ENCODE peak calls at places on chromosomes 11 and 22, in nine cellular contexts. One of them, this sample, is unnamed.

GRCh38 chr11:36271794-36272409 is 17.3 kb downstream of the COMMD9 start:
- DNase-seq in heart right ventricle: no peak
- DNase-seq in K562: peak
- DNase-seq in right atrium auricular region: no peak
- DNase-seq in heart left ventricle: no peak
- DNase-seq in HCT116: no peak
- DNase-seq in IMR-90: no peak
- DNase-seq in hepatocyte: no peak
- DNase-seq in stomach: no peak
- DNase-seq in this sample: no peak

GRCh38 chr11:452203-452744 is 2.2 kb downstream of the PTDSS2 start:
- DNase-seq in right atrium auricular region: no peak
- DNase-seq in IMR-90: no peak
- DNase-seq in heart left ventricle: no peak
- DNase-seq in stomach: no peak
- DNase-seq in hepatocyte: no peak
- DNase-seq in heart right ventricle: no peak
- DNase-seq in HCT116: no peak
- DNase-seq in K562: no peak
- DNase-seq in this sample: no peak

GRCh38 chr22:23828800-23829680 is 9.8 kb downstream of the DERL3 start:
- DNase-seq in heart left ventricle: peak
- DNase-seq in IMR-90: no peak
- DNase-seq in stomach: no peak
- DNase-seq in heart right ventricle: no peak
- DNase-seq in hepatocyte: no peak
- DNase-seq in K562: no peak
- DNase-seq in HCT116: no peak
- DNase-seq in right atrium auricular region: peak
- DNase-seq in this sample: no peak

GRCh38 chr22:23862103-23862502 is 4.4 kb downstream of the SLC2A11 start:
- DNase-seq in hepatocyte: peak
- DNase-seq in IMR-90: peak
- DNase-seq in stomach: no peak
- DNase-seq in right atrium auricular region: no peak
- DNase-seq in heart right ventricle: no peak
- DNase-seq in heart left ventricle: no peak
- DNase-seq in HCT116: peak
- DNase-seq in K562: peak
- DNase-seq in this sample: peak

GRCh38 chr22:25827415-25827814 is 85.4 kb downstream of the MYO18B start:
- DNase-seq in right atrium auricular region: no peak
- DNase-seq in HCT116: no peak
- DNase-seq in IMR-90: no peak
- DNase-seq in K562: no peak
- DNase-seq in heart right ventricle: no peak
- DNase-seq in stomach: no peak
- DNase-seq in heart left ventricle: no peak
- DNase-seq in hepatocyte: no peak
- DNase-seq in this sample: no peak

GRCh38 chr11:132139181-132139580 is 768.8 kb downstream of the NTM start:
- DNase-seq in heart right ventricle: no peak
- DNase-seq in hepatocyte: no peak
- DNase-seq in right atrium auricular region: no peak
- DNase-seq in stomach: no peak
- DNase-seq in heart left ventricle: no peak
- DNase-seq in HCT116: no peak
- DNase-seq in K562: no peak
- DNase-seq in IMR-90: no peak
- DNase-seq in this sample: no peak

GRCh38 chr22:46937185-46937584 is 174.7 kb downstream of the TBC1D22A start:
- DNase-seq in HCT116: no peak
- DNase-seq in stomach: no peak
- DNase-seq in right atrium auricular region: peak
- DNase-seq in hepatocyte: no peak
- DNase-seq in heart left ventricle: no peak
- DNase-seq in IMR-90: no peak
- DNase-seq in K562: no peak
- DNase-seq in heart right ventricle: no peak
- DNase-seq in this sample: no peak

GRCh38 chr11:28877366-28877765 is 769.2 kb downstream of the METTL15 start:
- DNase-seq in K562: no peak
- DNase-seq in right atrium auricular region: no peak
- DNase-seq in hepatocyte: no peak
- DNase-seq in heart right ventricle: no peak
- DNase-seq in HCT116: no peak
- DNase-seq in IMR-90: no peak
- DNase-seq in stomach: no peak
- DNase-seq in heart left ventricle: no peak
- DNase-seq in this sample: no peak

DNA sequence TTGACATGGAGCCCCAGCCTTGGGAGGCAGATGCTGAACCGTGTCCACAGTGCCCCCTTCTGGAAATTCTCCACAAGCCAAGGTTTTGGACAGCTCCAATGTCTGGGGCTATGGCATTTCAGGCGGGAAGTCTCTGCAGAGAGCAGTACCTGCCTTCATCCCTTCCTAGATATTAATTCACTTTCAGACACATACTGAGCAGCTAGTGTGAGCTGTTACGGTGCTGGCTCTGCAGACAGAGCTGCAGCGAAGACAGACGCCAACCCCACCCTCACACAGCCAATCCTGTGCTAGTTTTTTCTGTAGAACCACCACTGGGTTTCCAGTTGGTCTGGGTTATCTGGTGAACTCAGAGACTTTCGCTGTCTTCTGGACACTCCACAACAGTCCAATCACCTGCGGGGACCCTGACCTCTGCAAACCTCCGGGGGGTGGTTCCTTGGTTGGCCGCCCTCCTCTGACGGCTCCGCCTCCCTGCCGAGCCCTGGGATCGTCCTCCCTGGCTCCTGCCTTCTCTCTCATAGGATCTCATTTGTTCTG is 9.1 kb downstream of the LMF2 start:
- DNase-seq in K562: peak
- DNase-seq in right atrium auricular region: peak
- DNase-seq in hepatocyte: peak
- DNase-seq in HCT116: peak
- DNase-seq in IMR-90: peak
- DNase-seq in heart left ventricle: no peak
- DNase-seq in heart right ventricle: no peak
- DNase-seq in stomach: peak
- DNase-seq in this sample: peak
- TF ChIP-seq CTCF in K562: peak
- TF ChIP-seq CTCF in right atrium auricular region: peak
- TF ChIP-seq CTCF in hepatocyte: peak
- TF ChIP-seq CTCF in HCT116: peak
- TF ChIP-seq CTCF in IMR-90: peak
- TF ChIP-seq CTCF in heart left ventricle: peak
- TF ChIP-seq CTCF in heart right ventricle: peak
- TF ChIP-seq CTCF in stomach: no peak
- TF ChIP-seq CTCF in this sample: peak

GRCh38 chr11:65315204-65315865 is 669 bp downstream of the CDC42EP2 start:
- DNase-seq in stomach: peak
- DNase-seq in K562: peak
- DNase-seq in hepatocyte: peak
- DNase-seq in right atrium auricular region: peak
- DNase-seq in heart right ventricle: peak
- DNase-seq in heart left ventricle: peak
- DNase-seq in HCT116: peak
- DNase-seq in IMR-90: peak
- DNase-seq in this sample: peak

GRCh38 chr11:65316979-65317786 is 2.5 kb downstream of the CDC42EP2 start:
- DNase-seq in HCT116: peak
- DNase-seq in stomach: peak
- DNase-seq in right atrium auricular region: peak
- DNase-seq in heart left ventricle: peak
- DNase-seq in IMR-90: peak
- DNase-seq in hepatocyte: peak
- DNase-seq in K562: no peak
- DNase-seq in heart right ventricle: peak
- DNase-seq in this sample: no peak

GRCh38 chr11:65315866-65316233 is 1.2 kb downstream of the CDC42EP2 start:
- DNase-seq in heart left ventricle: no peak
- DNase-seq in stomach: no peak
- DNase-seq in IMR-90: no peak
- DNase-seq in HCT116: no peak
- DNase-seq in hepatocyte: no peak
- DNase-seq in heart right ventricle: no peak
- DNase-seq in K562: no peak
- DNase-seq in right atrium auricular region: no peak
- DNase-seq in this sample: no peak

GRCh38 chr11:65314501-65315203 is at the start of gene CDC42EP2:
- DNase-seq in hepatocyte: peak
- DNase-seq in heart left ventricle: peak
- DNase-seq in heart right ventricle: peak
- DNase-seq in K562: peak
- DNase-seq in right atrium auricular region: peak
- DNase-seq in IMR-90: peak
- DNase-seq in HCT116: peak
- DNase-seq in stomach: peak
- DNase-seq in this sample: peak

GRCh38 chr11:65316311-65316978 is 1.8 kb downstream of the CDC42EP2 start:
- DNase-seq in K562: no peak
- DNase-seq in hepatocyte: peak
- DNase-seq in heart left ventricle: peak
- DNase-seq in stomach: no peak
- DNase-seq in right atrium auricular region: peak
- DNase-seq in heart right ventricle: peak
- DNase-seq in IMR-90: peak
- DNase-seq in HCT116: no peak
- DNase-seq in this sample: no peak
- H3K27ac ChIP-seq in K562: no peak
- H3K27ac ChIP-seq in hepatocyte: peak
- H3K27ac ChIP-seq in heart left ventricle: peak
- H3K27ac ChIP-seq in stomach: peak
- H3K27ac ChIP-seq in right atrium auricular region: peak
- H3K27ac ChIP-seq in heart right ventricle: peak
- H3K27ac ChIP-seq in IMR-90: peak
- H3K27ac ChIP-seq in HCT116: peak
- H3K27ac ChIP-seq in this sample: no peak

GRCh38 chr22:50550395-50550794 is 4.7 kb downstream of the KLHDC7B start:
- DNase-seq in heart right ventricle: no peak
- DNase-seq in heart left ventricle: no peak
- DNase-seq in HCT116: no peak
- DNase-seq in right atrium auricular region: no peak
- DNase-seq in hepatocyte: no peak
- DNase-seq in IMR-90: no peak
- DNase-seq in stomach: no peak
- DNase-seq in K562: no peak
- DNase-seq in this sample: no peak

GRCh38 chr22:50548913-50549790 is 3.5 kb downstream of the KLHDC7B start:
- DNase-seq in K562: no peak
- DNase-seq in hepatocyte: no peak
- DNase-seq in HCT116: no peak
- DNase-seq in IMR-90: no peak
- DNase-seq in heart left ventricle: no peak
- DNase-seq in stomach: no peak
- DNase-seq in heart right ventricle: no peak
- DNase-seq in right atrium auricular region: no peak
- DNase-seq in this sample: no peak

GRCh38 chr22:50546326-50547230 is 879 bp downstream of the KLHDC7B start:
- DNase-seq in stomach: no peak
- DNase-seq in IMR-90: no peak
- DNase-seq in HCT116: no peak
- DNase-seq in heart right ventricle: no peak
- DNase-seq in K562: peak
- DNase-seq in hepatocyte: no peak
- DNase-seq in heart left ventricle: no peak
- DNase-seq in right atrium auricular region: no peak
- DNase-seq in this sample: no peak

GRCh38 chr22:50547231-50547851 is 1.6 kb downstream of the KLHDC7B start:
- DNase-seq in heart right ventricle: no peak
- DNase-seq in hepatocyte: no peak
- DNase-seq in K562: peak
- DNase-seq in right atrium auricular region: no peak
- DNase-seq in IMR-90: no peak
- DNase-seq in heart left ventricle: no peak
- DNase-seq in HCT116: no peak
- DNase-seq in stomach: no peak
- DNase-seq in this sample: no peak

DNA sequence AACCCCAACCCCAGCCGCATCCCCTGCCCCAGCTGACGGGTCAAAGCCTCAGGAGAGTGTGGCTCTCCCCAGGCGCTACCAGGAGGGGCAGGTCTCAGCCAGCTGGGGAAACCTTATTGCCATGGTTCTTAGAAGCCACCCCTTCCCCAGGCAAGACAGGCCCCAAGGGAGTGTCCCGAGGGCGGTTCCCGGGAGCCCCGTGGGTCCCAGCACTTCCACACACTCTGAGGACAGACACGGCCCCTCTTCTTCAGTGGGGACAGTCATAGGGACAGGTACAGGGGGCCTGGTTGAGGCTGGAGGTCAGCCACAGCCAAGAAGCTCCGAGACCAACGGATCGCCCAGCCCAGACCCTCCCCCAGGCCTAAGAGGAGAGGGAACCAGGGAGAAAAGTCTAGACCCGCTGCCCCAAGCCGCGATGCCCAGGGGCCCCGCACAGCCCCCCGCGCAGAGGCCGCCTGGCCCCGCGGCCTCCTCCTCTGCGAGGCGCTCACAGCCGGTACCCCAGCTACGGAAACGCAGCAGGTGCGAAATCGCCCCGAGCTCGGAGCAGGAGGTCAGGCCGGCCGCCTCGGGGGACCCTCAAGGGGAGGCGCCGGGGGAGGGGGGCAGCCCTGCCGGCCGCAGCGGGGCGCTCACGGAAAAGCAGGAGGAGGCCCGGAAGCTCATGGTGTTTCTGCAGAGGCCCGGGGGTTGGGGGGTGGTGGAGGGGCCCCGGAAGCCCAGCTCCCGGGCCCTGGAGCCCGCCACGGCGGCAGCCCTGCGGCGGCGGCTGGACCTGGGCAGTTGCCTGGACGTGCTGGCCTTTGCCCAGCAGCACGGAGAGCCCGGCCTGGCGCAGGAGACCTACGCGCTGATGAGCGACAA is 2.6 kb downstream of the KLHDC7B start:
- DNase-seq in K562: no peak
- DNase-seq in heart left ventricle: no peak
- DNase-seq in IMR-90: no peak
- DNase-seq in HCT116: no peak
- DNase-seq in hepatocyte: no peak
- DNase-seq in heart right ventricle: peak
- DNase-seq in right atrium auricular region: no peak
- DNase-seq in stomach: no peak
- DNase-seq in this sample: peak
- TF ChIP-seq CTCF in K562: no peak
- TF ChIP-seq CTCF in heart left ventricle: no peak
- TF ChIP-seq CTCF in IMR-90: no peak
- TF ChIP-seq CTCF in HCT116: no peak
- TF ChIP-seq CTCF in hepatocyte: no peak
- TF ChIP-seq CTCF in heart right ventricle: no peak
- TF ChIP-seq CTCF in right atrium auricular region: no peak
- TF ChIP-seq CTCF in stomach: no peak
- TF ChIP-seq CTCF in this sample: no peak

DNA sequence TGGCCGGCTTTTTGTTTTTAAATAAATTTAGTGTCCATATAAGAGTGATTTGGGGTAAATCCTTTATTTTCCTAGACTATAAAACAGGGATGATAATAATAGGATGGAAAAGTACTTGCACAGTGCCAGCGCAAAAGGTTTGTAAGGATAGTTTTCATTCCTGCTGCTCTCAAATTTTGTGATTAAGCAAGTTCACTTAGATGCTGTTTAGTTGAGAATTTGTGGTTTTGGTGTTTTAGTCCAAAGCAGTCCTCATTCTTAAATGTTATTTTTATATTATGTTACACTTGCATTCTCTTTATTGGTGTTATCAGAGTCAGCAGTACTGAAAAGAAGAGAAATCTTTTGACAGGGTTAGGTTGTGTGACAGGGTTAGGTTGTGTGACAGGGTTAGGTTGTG is 47.9 kb downstream of the PPP6R3 start:
- DNase-seq in HCT116: no peak
- DNase-seq in right atrium auricular region: no peak
- DNase-seq in stomach: no peak
- DNase-seq in IMR-90: peak
- DNase-seq in heart left ventricle: no peak
- DNase-seq in heart right ventricle: no peak
- DNase-seq in hepatocyte: no peak
- DNase-seq in K562: no peak
- DNase-seq in this sample: no peak
- H3K27ac ChIP-seq in HCT116: no peak
- H3K27ac ChIP-seq in right atrium auricular region: no peak
- H3K27ac ChIP-seq in stomach: no peak
- H3K27ac ChIP-seq in IMR-90: no peak
- H3K27ac ChIP-seq in heart left ventricle: no peak
- H3K27ac ChIP-seq in heart right ventricle: no peak
- H3K27ac ChIP-seq in hepatocyte: no peak
- H3K27ac ChIP-seq in K562: no peak
- H3K27ac ChIP-seq in this sample: peak